ENCODE peak calls at places on chromosomes 12 and 14, in ten cellular contexts. One of them, this sample, is unnamed.

GRCh38 chr14:74488788-74489397 is 4.2 kb downstream of the NPC2 start:
- DNase-seq in HuH-7: no peak
- DNase-seq in stimulated activated CD8-positive, alpha-beta memory T cell treated with anti-CD3 and anti-CD28 coated beads, Interleukin-2, amount 100 ng/mL, for 1 hour: no peak
- DNase-seq in MV-4-11: peak
- DNase-seq in left cardiac atrium: no peak
- DNase-seq in astrocyte of the spinal cord: peak
- DNase-seq in stimulated activated CD4-positive, alpha-beta T cell treated with anti-CD3 and anti-CD28 coated beads, Interleukin-4, amount 100 ng/mL, for 48 hours: no peak
- DNase-seq in ACHN: peak
- DNase-seq in T-helper 9 cell: no peak
- DNase-seq in substantia nigra: no peak
- DNase-seq in this sample: no peak

GRCh38 chr12:130461868-130462557 is 124.3 kb downstream of the PIWIL1 start:
- DNase-seq in HuH-7: no peak
- DNase-seq in astrocyte of the spinal cord: no peak
- DNase-seq in left cardiac atrium: no peak
- DNase-seq in T-helper 9 cell: no peak
- DNase-seq in MV-4-11: no peak
- DNase-seq in ACHN: no peak
- DNase-seq in stimulated activated CD4-positive, alpha-beta T cell treated with anti-CD3 and anti-CD28 coated beads, Interleukin-4, amount 100 ng/mL, for 48 hours: no peak
- DNase-seq in substantia nigra: no peak
- DNase-seq in stimulated activated CD8-positive, alpha-beta memory T cell treated with anti-CD3 and anti-CD28 coated beads, Interleukin-2, amount 100 ng/mL, for 1 hour: no peak
- DNase-seq in this sample: no peak

GRCh38 chr12:104057771-104058197 is 6.5 kb upstream of the HCFC2 start:
- DNase-seq in left cardiac atrium: no peak
- DNase-seq in substantia nigra: no peak
- DNase-seq in stimulated activated CD8-positive, alpha-beta memory T cell treated with anti-CD3 and anti-CD28 coated beads, Interleukin-2, amount 100 ng/mL, for 1 hour: no peak
- DNase-seq in stimulated activated CD4-positive, alpha-beta T cell treated with anti-CD3 and anti-CD28 coated beads, Interleukin-4, amount 100 ng/mL, for 48 hours: no peak
- DNase-seq in ACHN: peak
- DNase-seq in T-helper 9 cell: no peak
- DNase-seq in HuH-7: peak
- DNase-seq in MV-4-11: no peak
- DNase-seq in astrocyte of the spinal cord: peak
- DNase-seq in this sample: no peak

GRCh38 chr14:49897965-49898364 is 5.1 kb downstream of the ARF6 start:
- DNase-seq in MV-4-11: no peak
- DNase-seq in stimulated activated CD8-positive, alpha-beta memory T cell treated with anti-CD3 and anti-CD28 coated beads, Interleukin-2, amount 100 ng/mL, for 1 hour: no peak
- DNase-seq in substantia nigra: no peak
- DNase-seq in ACHN: no peak
- DNase-seq in stimulated activated CD4-positive, alpha-beta T cell treated with anti-CD3 and anti-CD28 coated beads, Interleukin-4, amount 100 ng/mL, for 48 hours: no peak
- DNase-seq in HuH-7: no peak
- DNase-seq in left cardiac atrium: no peak
- DNase-seq in astrocyte of the spinal cord: no peak
- DNase-seq in T-helper 9 cell: no peak
- DNase-seq in this sample: no peak

GRCh38 chr12:120356567-120357030 is 12.4 kb downstream of the MSI1 start:
- DNase-seq in stimulated activated CD4-positive, alpha-beta T cell treated with anti-CD3 and anti-CD28 coated beads, Interleukin-4, amount 100 ng/mL, for 48 hours: peak
- DNase-seq in HuH-7: peak
- DNase-seq in stimulated activated CD8-positive, alpha-beta memory T cell treated with anti-CD3 and anti-CD28 coated beads, Interleukin-2, amount 100 ng/mL, for 1 hour: peak
- DNase-seq in substantia nigra: peak
- DNase-seq in ACHN: peak
- DNase-seq in left cardiac atrium: peak
- DNase-seq in MV-4-11: peak
- DNase-seq in astrocyte of the spinal cord: peak
- DNase-seq in T-helper 9 cell: peak
- DNase-seq in this sample: no peak

GRCh38 chr14:70808402-70809237 is 693 bp downstream of the MAP3K9 start:
- DNase-seq in astrocyte of the spinal cord: no peak
- DNase-seq in stimulated activated CD4-positive, alpha-beta T cell treated with anti-CD3 and anti-CD28 coated beads, Interleukin-4, amount 100 ng/mL, for 48 hours: peak
- DNase-seq in ACHN: peak
- DNase-seq in left cardiac atrium: peak
- DNase-seq in T-helper 9 cell: peak
- DNase-seq in HuH-7: peak
- DNase-seq in substantia nigra: no peak
- DNase-seq in stimulated activated CD8-positive, alpha-beta memory T cell treated with anti-CD3 and anti-CD28 coated beads, Interleukin-2, amount 100 ng/mL, for 1 hour: no peak
- DNase-seq in MV-4-11: no peak
- DNase-seq in this sample: peak

GRCh38 chr14:85437143-85437542 is 92.8 kb upstream of the FLRT2 start:
- DNase-seq in MV-4-11: no peak
- DNase-seq in substantia nigra: no peak
- DNase-seq in HuH-7: no peak
- DNase-seq in stimulated activated CD4-positive, alpha-beta T cell treated with anti-CD3 and anti-CD28 coated beads, Interleukin-4, amount 100 ng/mL, for 48 hours: no peak
- DNase-seq in stimulated activated CD8-positive, alpha-beta memory T cell treated with anti-CD3 and anti-CD28 coated beads, Interleukin-2, amount 100 ng/mL, for 1 hour: no peak
- DNase-seq in ACHN: peak
- DNase-seq in astrocyte of the spinal cord: peak
- DNase-seq in left cardiac atrium: no peak
- DNase-seq in T-helper 9 cell: no peak
- DNase-seq in this sample: no peak

GRCh38 chr12:128940974-128941373 is 87.7 kb downstream of the GLT1D1 start:
- DNase-seq in MV-4-11: no peak
- DNase-seq in stimulated activated CD8-positive, alpha-beta memory T cell treated with anti-CD3 and anti-CD28 coated beads, Interleukin-2, amount 100 ng/mL, for 1 hour: no peak
- DNase-seq in T-helper 9 cell: no peak
- DNase-seq in HuH-7: no peak
- DNase-seq in astrocyte of the spinal cord: no peak
- DNase-seq in stimulated activated CD4-positive, alpha-beta T cell treated with anti-CD3 and anti-CD28 coated beads, Interleukin-4, amount 100 ng/mL, for 48 hours: no peak
- DNase-seq in substantia nigra: no peak
- DNase-seq in left cardiac atrium: no peak
- DNase-seq in ACHN: no peak
- DNase-seq in this sample: no peak

GRCh38 chr12:107277850-107278249 is 184.5 kb upstream of the CRY1 start:
- DNase-seq in left cardiac atrium: no peak
- DNase-seq in stimulated activated CD4-positive, alpha-beta T cell treated with anti-CD3 and anti-CD28 coated beads, Interleukin-4, amount 100 ng/mL, for 48 hours: no peak
- DNase-seq in stimulated activated CD8-positive, alpha-beta memory T cell treated with anti-CD3 and anti-CD28 coated beads, Interleukin-2, amount 100 ng/mL, for 1 hour: no peak
- DNase-seq in T-helper 9 cell: no peak
- DNase-seq in ACHN: no peak
- DNase-seq in MV-4-11: peak
- DNase-seq in astrocyte of the spinal cord: peak
- DNase-seq in substantia nigra: no peak
- DNase-seq in HuH-7: no peak
- DNase-seq in this sample: no peak

GRCh38 chr12:57280234-57281062 is 29.5 kb upstream of the STAC3 start:
- DNase-seq in HuH-7: no peak
- DNase-seq in stimulated activated CD8-positive, alpha-beta memory T cell treated with anti-CD3 and anti-CD28 coated beads, Interleukin-2, amount 100 ng/mL, for 1 hour: peak
- DNase-seq in left cardiac atrium: no peak
- DNase-seq in stimulated activated CD4-positive, alpha-beta T cell treated with anti-CD3 and anti-CD28 coated beads, Interleukin-4, amount 100 ng/mL, for 48 hours: peak
- DNase-seq in ACHN: peak
- DNase-seq in T-helper 9 cell: peak
- DNase-seq in MV-4-11: peak
- DNase-seq in substantia nigra: no peak
- DNase-seq in astrocyte of the spinal cord: peak
- DNase-seq in this sample: no peak

GRCh38 chr14:75418779-75419768 is 8.7 kb upstream of the JDP2 start:
- DNase-seq in ACHN: peak
- DNase-seq in stimulated activated CD4-positive, alpha-beta T cell treated with anti-CD3 and anti-CD28 coated beads, Interleukin-4, amount 100 ng/mL, for 48 hours: no peak
- DNase-seq in MV-4-11: peak
- DNase-seq in substantia nigra: no peak
- DNase-seq in astrocyte of the spinal cord: no peak
- DNase-seq in HuH-7: no peak
- DNase-seq in T-helper 9 cell: no peak
- DNase-seq in left cardiac atrium: no peak
- DNase-seq in stimulated activated CD8-positive, alpha-beta memory T cell treated with anti-CD3 and anti-CD28 coated beads, Interleukin-2, amount 100 ng/mL, for 1 hour: no peak
- DNase-seq in this sample: no peak

GRCh38 chr12:2845280-2845679 is 10.4 kb upstream of the NRIP2 start:
- DNase-seq in substantia nigra: no peak
- DNase-seq in MV-4-11: no peak
- DNase-seq in left cardiac atrium: peak
- DNase-seq in stimulated activated CD4-positive, alpha-beta T cell treated with anti-CD3 and anti-CD28 coated beads, Interleukin-4, amount 100 ng/mL, for 48 hours: no peak
- DNase-seq in HuH-7: no peak
- DNase-seq in astrocyte of the spinal cord: peak
- DNase-seq in stimulated activated CD8-positive, alpha-beta memory T cell treated with anti-CD3 and anti-CD28 coated beads, Interleukin-2, amount 100 ng/mL, for 1 hour: no peak
- DNase-seq in ACHN: no peak
- DNase-seq in T-helper 9 cell: no peak
- DNase-seq in this sample: no peak

GRCh38 chr12:124493809-124494750 is 73.3 kb downstream of the NCOR2 start:
- DNase-seq in astrocyte of the spinal cord: no peak
- DNase-seq in left cardiac atrium: no peak
- DNase-seq in HuH-7: no peak
- DNase-seq in substantia nigra: no peak
- DNase-seq in MV-4-11: no peak
- DNase-seq in ACHN: no peak
- DNase-seq in stimulated activated CD4-positive, alpha-beta T cell treated with anti-CD3 and anti-CD28 coated beads, Interleukin-4, amount 100 ng/mL, for 48 hours: peak
- DNase-seq in stimulated activated CD8-positive, alpha-beta memory T cell treated with anti-CD3 and anti-CD28 coated beads, Interleukin-2, amount 100 ng/mL, for 1 hour: no peak
- DNase-seq in T-helper 9 cell: no peak
- DNase-seq in this sample: no peak

GRCh38 chr14:61258985-61259384 is 22.2 kb downstream of the TMEM30B start:
- DNase-seq in left cardiac atrium: no peak
- DNase-seq in stimulated activated CD8-positive, alpha-beta memory T cell treated with anti-CD3 and anti-CD28 coated beads, Interleukin-2, amount 100 ng/mL, for 1 hour: no peak
- DNase-seq in HuH-7: no peak
- DNase-seq in substantia nigra: no peak
- DNase-seq in ACHN: no peak
- DNase-seq in astrocyte of the spinal cord: no peak
- DNase-seq in stimulated activated CD4-positive, alpha-beta T cell treated with anti-CD3 and anti-CD28 coated beads, Interleukin-4, amount 100 ng/mL, for 48 hours: no peak
- DNase-seq in T-helper 9 cell: no peak
- DNase-seq in MV-4-11: no peak
- DNase-seq in this sample: no peak

GRCh38 chr12:19978193-19978592 is 390.1 kb upstream of the PDE3A start:
- DNase-seq in left cardiac atrium: no peak
- DNase-seq in HuH-7: no peak
- DNase-seq in ACHN: no peak
- DNase-seq in stimulated activated CD8-positive, alpha-beta memory T cell treated with anti-CD3 and anti-CD28 coated beads, Interleukin-2, amount 100 ng/mL, for 1 hour: no peak
- DNase-seq in T-helper 9 cell: no peak
- DNase-seq in MV-4-11: no peak
- DNase-seq in stimulated activated CD4-positive, alpha-beta T cell treated with anti-CD3 and anti-CD28 coated beads, Interleukin-4, amount 100 ng/mL, for 48 hours: no peak
- DNase-seq in astrocyte of the spinal cord: peak
- DNase-seq in substantia nigra: no peak
- DNase-seq in this sample: no peak

GRCh38 chr12:30914986-30915591 is 11.5 kb upstream of the TSPAN11 start:
- DNase-seq in ACHN: no peak
- DNase-seq in left cardiac atrium: no peak
- DNase-seq in stimulated activated CD4-positive, alpha-beta T cell treated with anti-CD3 and anti-CD28 coated beads, Interleukin-4, amount 100 ng/mL, for 48 hours: no peak
- DNase-seq in HuH-7: no peak
- DNase-seq in substantia nigra: no peak
- DNase-seq in stimulated activated CD8-positive, alpha-beta memory T cell treated with anti-CD3 and anti-CD28 coated beads, Interleukin-2, amount 100 ng/mL, for 1 hour: no peak
- DNase-seq in T-helper 9 cell: no peak
- DNase-seq in astrocyte of the spinal cord: no peak
- DNase-seq in MV-4-11: no peak
- DNase-seq in this sample: no peak

GRCh38 chr12:100688451-100688864 is 106.1 kb upstream of the ANO4 start:
- DNase-seq in T-helper 9 cell: no peak
- DNase-seq in astrocyte of the spinal cord: no peak
- DNase-seq in MV-4-11: peak
- DNase-seq in stimulated activated CD4-positive, alpha-beta T cell treated with anti-CD3 and anti-CD28 coated beads, Interleukin-4, amount 100 ng/mL, for 48 hours: no peak
- DNase-seq in stimulated activated CD8-positive, alpha-beta memory T cell treated with anti-CD3 and anti-CD28 coated beads, Interleukin-2, amount 100 ng/mL, for 1 hour: no peak
- DNase-seq in left cardiac atrium: no peak
- DNase-seq in substantia nigra: no peak
- DNase-seq in HuH-7: no peak
- DNase-seq in ACHN: no peak
- DNase-seq in this sample: no peak

GRCh38 chr14:91149462-91149861 is 35.6 kb downstream of the DGLUCY start:
- DNase-seq in HuH-7: no peak
- DNase-seq in substantia nigra: no peak
- DNase-seq in MV-4-11: no peak
- DNase-seq in T-helper 9 cell: no peak
- DNase-seq in astrocyte of the spinal cord: peak
- DNase-seq in ACHN: peak
- DNase-seq in left cardiac atrium: no peak
- DNase-seq in stimulated activated CD4-positive, alpha-beta T cell treated with anti-CD3 and anti-CD28 coated beads, Interleukin-4, amount 100 ng/mL, for 48 hours: no peak
- DNase-seq in stimulated activated CD8-positive, alpha-beta memory T cell treated with anti-CD3 and anti-CD28 coated beads, Interleukin-2, amount 100 ng/mL, for 1 hour: no peak
- DNase-seq in this sample: no peak

GRCh38 chr12:131564843-131565242 is 146.0 kb upstream of the SFSWAP start:
- DNase-seq in T-helper 9 cell: no peak
- DNase-seq in astrocyte of the spinal cord: no peak
- DNase-seq in substantia nigra: no peak
- DNase-seq in MV-4-11: no peak
- DNase-seq in stimulated activated CD8-positive, alpha-beta memory T cell treated with anti-CD3 and anti-CD28 coated beads, Interleukin-2, amount 100 ng/mL, for 1 hour: no peak
- DNase-seq in stimulated activated CD4-positive, alpha-beta T cell treated with anti-CD3 and anti-CD28 coated beads, Interleukin-4, amount 100 ng/mL, for 48 hours: no peak
- DNase-seq in HuH-7: no peak
- DNase-seq in left cardiac atrium: no peak
- DNase-seq in ACHN: no peak
- DNase-seq in this sample: no peak

GRCh38 chr12:124836759-124837158 is 26.9 kb downstream of the SCARB1 start:
- DNase-seq in stimulated activated CD4-positive, alpha-beta T cell treated with anti-CD3 and anti-CD28 coated beads, Interleukin-4, amount 100 ng/mL, for 48 hours: no peak
- DNase-seq in T-helper 9 cell: no peak
- DNase-seq in substantia nigra: no peak
- DNase-seq in ACHN: no peak
- DNase-seq in left cardiac atrium: no peak
- DNase-seq in astrocyte of the spinal cord: no peak
- DNase-seq in MV-4-11: no peak
- DNase-seq in stimulated activated CD8-positive, alpha-beta memory T cell treated with anti-CD3 and anti-CD28 coated beads, Interleukin-2, amount 100 ng/mL, for 1 hour: no peak
- DNase-seq in HuH-7: no peak
- DNase-seq in this sample: no peak

GRCh38 chr14:93375673-93376156 is 28.7 kb downstream of the COX8C start:
- DNase-seq in left cardiac atrium: no peak
- DNase-seq in astrocyte of the spinal cord: no peak
- DNase-seq in stimulated activated CD8-positive, alpha-beta memory T cell treated with anti-CD3 and anti-CD28 coated beads, Interleukin-2, amount 100 ng/mL, for 1 hour: no peak
- DNase-seq in stimulated activated CD4-positive, alpha-beta T cell treated with anti-CD3 and anti-CD28 coated beads, Interleukin-4, amount 100 ng/mL, for 48 hours: no peak
- DNase-seq in substantia nigra: no peak
- DNase-seq in T-helper 9 cell: no peak
- DNase-seq in ACHN: no peak
- DNase-seq in HuH-7: no peak
- DNase-seq in MV-4-11: peak
- DNase-seq in this sample: no peak

GRCh38 chr12:63150255-63151060 is 543 bp downstream of the AVPR1A start:
- DNase-seq in left cardiac atrium: peak
- DNase-seq in substantia nigra: no peak
- DNase-seq in HuH-7: no peak
- DNase-seq in stimulated activated CD4-positive, alpha-beta T cell treated with anti-CD3 and anti-CD28 coated beads, Interleukin-4, amount 100 ng/mL, for 48 hours: no peak
- DNase-seq in T-helper 9 cell: no peak
- DNase-seq in MV-4-11: no peak
- DNase-seq in ACHN: no peak
- DNase-seq in stimulated activated CD8-positive, alpha-beta memory T cell treated with anti-CD3 and anti-CD28 coated beads, Interleukin-2, amount 100 ng/mL, for 1 hour: no peak
- DNase-seq in astrocyte of the spinal cord: peak
- DNase-seq in this sample: no peak

GRCh38 chr12:128619263-128619662 is 204.5 kb downstream of the SLC15A4 start:
- DNase-seq in left cardiac atrium: no peak
- DNase-seq in T-helper 9 cell: no peak
- DNase-seq in ACHN: no peak
- DNase-seq in substantia nigra: no peak
- DNase-seq in stimulated activated CD8-positive, alpha-beta memory T cell treated with anti-CD3 and anti-CD28 coated beads, Interleukin-2, amount 100 ng/mL, for 1 hour: no peak
- DNase-seq in MV-4-11: no peak
- DNase-seq in HuH-7: no peak
- DNase-seq in stimulated activated CD4-positive, alpha-beta T cell treated with anti-CD3 and anti-CD28 coated beads, Interleukin-4, amount 100 ng/mL, for 48 hours: no peak
- DNase-seq in astrocyte of the spinal cord: no peak
- DNase-seq in this sample: no peak

GRCh38 chr14:94345344-94346072 is 22.4 kb upstream of the SERPINA6 start:
- DNase-seq in substantia nigra: no peak
- DNase-seq in stimulated activated CD8-positive, alpha-beta memory T cell treated with anti-CD3 and anti-CD28 coated beads, Interleukin-2, amount 100 ng/mL, for 1 hour: no peak
- DNase-seq in HuH-7: no peak
- DNase-seq in left cardiac atrium: no peak
- DNase-seq in ACHN: peak
- DNase-seq in MV-4-11: peak
- DNase-seq in T-helper 9 cell: no peak
- DNase-seq in astrocyte of the spinal cord: peak
- DNase-seq in stimulated activated CD4-positive, alpha-beta T cell treated with anti-CD3 and anti-CD28 coated beads, Interleukin-4, amount 100 ng/mL, for 48 hours: no peak
- DNase-seq in this sample: no peak

GRCh38 chr12:110930348-110931314 is 10.3 kb upstream of the MYL2 start:
- DNase-seq in T-helper 9 cell: no peak
- DNase-seq in left cardiac atrium: no peak
- DNase-seq in ACHN: no peak
- DNase-seq in stimulated activated CD8-positive, alpha-beta memory T cell treated with anti-CD3 and anti-CD28 coated beads, Interleukin-2, amount 100 ng/mL, for 1 hour: no peak
- DNase-seq in HuH-7: no peak
- DNase-seq in stimulated activated CD4-positive, alpha-beta T cell treated with anti-CD3 and anti-CD28 coated beads, Interleukin-4, amount 100 ng/mL, for 48 hours: no peak
- DNase-seq in astrocyte of the spinal cord: no peak
- DNase-seq in MV-4-11: no peak
- DNase-seq in substantia nigra: no peak
- DNase-seq in this sample: no peak

This sample was measured in activated gamma-delta T cell.